ENCODE peak calls at places on chromosomes 4 and X, in ten cellular contexts. D is heart left ventricle; P is fibroblast of lung; C is stimulated activated CD4-positive, alpha-beta T cell treated with anti-CD3 and anti-CD28 coated beads, Interleukin-4, amount 100 ng/mL, for 48 hours; W is H4; U is lung microvascular endothelial cell; R is body of pancreas; G is CD8-positive, alpha-beta memory T cell; Q is effector memory CD8-positive, alpha-beta T cell; N is left kidney. H is an unnamed sample.

GRCh38 chr4:69843301-69843700 is 16.6 kb downstream of the SULT1E1 start:
- DNase-seq in W (no peak), G (no peak), D (no peak), C (no peak), U (no peak), R (no peak), P (no peak), Q (no peak), N (no peak), H (no peak)

GRCh38 chrX:63514575-63514967 is 163.4 kb upstream of the SPIN4 start:
- DNase-seq in C (no peak), G (no peak), D (no peak), P (peak; percentile 40), R (no peak), U (peak; percentile 4), N (no peak), Q (no peak), W (no peak), H (no peak)

GRCh38 chr4:174631901-174632758 is 109.8 kb upstream of the HPGD start:
- DNase-seq in U (peak; percentile 33), N (peak; percentile 75), R (peak; percentile 25), Q (no peak), P (peak; percentile 33), W (peak; percentile 33), C (no peak), G (no peak), D (no peak), H (peak; percentile 50)

GRCh38 chrX:50202539-50202938 is 1.7 kb upstream of the AKAP4 start:
- DNase-seq in Q (no peak), C (no peak), P (no peak), W (no peak), N (no peak), U (no peak), R (no peak), D (no peak), G (no peak), H (peak; percentile 60)

GRCh38 chr4:41268024-41268423 is 11.3 kb downstream of the UCHL1 start:
- DNase-seq in P (no peak), D (peak; percentile 34), Q (no peak), R (no peak), N (no peak), C (no peak), U (no peak), G (no peak), W (no peak), H (no peak)

GRCh38 chrX:52031371-52031770 is 37.6 kb downstream of the MAGED4B start:
- DNase-seq in C (no peak), D (no peak), R (no peak), G (no peak), Q (no peak), W (no peak), P (no peak), U (no peak), N (no peak), H (no peak)

GRCh38 chr4:87058272-87059073 is 123.7 kb downstream of the AFF1 start:
- DNase-seq in Q (no peak), P (no peak), N (peak; percentile 84), U (no peak), R (no peak), C (peak; percentile 50), D (peak; percentile 43), G (no peak), W (peak; percentile 49), H (peak; percentile 70)

GRCh38 chrX:137118136-137118535 is 84.3 kb upstream of the GPR101 start:
- DNase-seq in W (no peak), D (no peak), P (no peak), G (no peak), N (no peak), U (no peak), Q (no peak), C (no peak), R (no peak), H (peak; percentile 79)

GRCh38 chrX:115642895-115643530 is 82.0 kb downstream of the PLS3 start:
- DNase-seq in R (peak; percentile 50), Q (peak; percentile 1), N (peak; percentile 64), C (peak; percentile 1), D (no peak), U (peak; percentile 75), W (peak; percentile 38), G (no peak), P (peak; percentile 44), H (peak; percentile 75)

GRCh38 chr4:39987505-39987904 is 9.8 kb upstream of the PDS5A start:
- DNase-seq in W (no peak), Q (no peak), D (no peak), P (no peak), U (no peak), R (no peak), G (no peak), N (no peak), C (no peak), H (no peak)

GRCh38 chr4:2671267-2671895 is 84.8 kb downstream of the TNIP2 start:
- DNase-seq in U (no peak), G (no peak), D (no peak), Q (no peak), N (peak; percentile 85), W (no peak), R (no peak), C (no peak), P (no peak), H (no peak)

GRCh38 chr4:86981789-86982188 is 47.0 kb downstream of the AFF1 start:
- DNase-seq in G (no peak), C (no peak), D (no peak), U (no peak), N (no peak), W (no peak), R (peak; percentile 47), Q (no peak), P (no peak), H (no peak)

GRCh38 chr4:183444953-183445543 is 612 bp downstream of the CDKN2AIP start:
- DNase-seq in W (no peak), D (peak; percentile 63), U (no peak), C (peak; percentile 23), Q (no peak), G (no peak), N (peak; percentile 67), R (peak; percentile 42), P (peak; percentile 20), H (peak; percentile 2)

GRCh38 chr4:61336488-61336887 is 136.4 kb downstream of the ADGRL3 start:
- DNase-seq in P (no peak), D (no peak), U (no peak), N (no peak), R (no peak), W (no peak), Q (no peak), G (no peak), C (no peak), H (no peak)

GRCh38 chr4:74044676-74045075 is 6.2 kb upstream of the CXCL3 start:
- DNase-seq in R (no peak), W (no peak), Q (no peak), C (no peak), G (no peak), U (no peak), P (peak; percentile 70), N (no peak), D (no peak), H (peak; percentile 74)

GRCh38 chr4:125849869-125850268 is 535.1 kb downstream of the FAT4 start:
- DNase-seq in C (no peak), P (peak; percentile 85), Q (no peak), W (peak; percentile 76), G (no peak), U (no peak), R (no peak), N (no peak), D (no peak), H (peak; percentile 7)

GRCh38 chr4:76105652-76106051 is 31.1 kb downstream of the ART3 start:
- DNase-seq in C (no peak), R (no peak), N (peak; percentile 10), D (no peak), G (no peak), U (no peak), W (no peak), Q (no peak), P (no peak), H (no peak)

GRCh38 chrX:82648062-82648461 is 860.0 kb upstream of the POU3F4 start:
- DNase-seq in W (peak; percentile 4), P (no peak), N (peak; percentile 1), R (no peak), D (no peak), U (no peak), C (no peak), G (no peak), Q (no peak), H (peak; percentile 43)